ENCODE peak calls at places on chromosomes 5 and 9, in ten cellular contexts. One of them, this sample, is unnamed.

GRCh38 chr5:138913773-138914172 is 38.6 kb upstream of the LRRTM2 start:
- DNase-seq in putamen: no peak
- DNase-seq in RCC 7860: no peak
- DNase-seq in SHP77 treated with DMSO at 0.1 percent for 48 hours: no peak
- DNase-seq in cardiac muscle cell: no peak
- DNase-seq in mucosa of descending colon: no peak
- DNase-seq in sciatic nerve: no peak
- DNase-seq in tibial artery: no peak
- DNase-seq in GM12891: no peak
- DNase-seq in activated T-helper 1 cell treated with anti-CD3 and anti-CD28 coated beads, Interleukin-2, amount 50 U/mL, for 16 hours: no peak
- DNase-seq in this sample: no peak

GRCh38 chr5:76472338-76473336 is 69.6 kb downstream of the IQGAP2 start:
- DNase-seq in activated T-helper 1 cell treated with anti-CD3 and anti-CD28 coated beads, Interleukin-2, amount 50 U/mL, for 16 hours: no peak
- DNase-seq in cardiac muscle cell: no peak
- DNase-seq in mucosa of descending colon: no peak
- DNase-seq in GM12891: no peak
- DNase-seq in RCC 7860: no peak
- DNase-seq in tibial artery: no peak
- DNase-seq in sciatic nerve: no peak
- DNase-seq in putamen: no peak
- DNase-seq in SHP77 treated with DMSO at 0.1 percent for 48 hours: no peak
- DNase-seq in this sample: no peak

GRCh38 chr5:31845351-31845750 is 206.4 kb downstream of the PDZD2 start:
- DNase-seq in putamen: no peak
- DNase-seq in mucosa of descending colon: no peak
- DNase-seq in sciatic nerve: no peak
- DNase-seq in activated T-helper 1 cell treated with anti-CD3 and anti-CD28 coated beads, Interleukin-2, amount 50 U/mL, for 16 hours: no peak
- DNase-seq in SHP77 treated with DMSO at 0.1 percent for 48 hours: no peak
- DNase-seq in tibial artery: no peak
- DNase-seq in cardiac muscle cell: peak; percentile 31
- DNase-seq in GM12891: no peak
- DNase-seq in RCC 7860: no peak
- DNase-seq in this sample: no peak

GRCh38 chr9:18795947-18796705 is 236.9 kb downstream of the SAXO1 start:
- DNase-seq in activated T-helper 1 cell treated with anti-CD3 and anti-CD28 coated beads, Interleukin-2, amount 50 U/mL, for 16 hours: no peak
- DNase-seq in mucosa of descending colon: no peak
- DNase-seq in putamen: peak; percentile 73
- DNase-seq in cardiac muscle cell: peak; percentile 71
- DNase-seq in SHP77 treated with DMSO at 0.1 percent for 48 hours: no peak
- DNase-seq in RCC 7860: no peak
- DNase-seq in GM12891: no peak
- DNase-seq in tibial artery: no peak
- DNase-seq in sciatic nerve: no peak
- DNase-seq in this sample: no peak

GRCh38 chr5:34585601-34586104 is 70.5 kb upstream of the RAI14 start:
- DNase-seq in sciatic nerve: no peak
- DNase-seq in SHP77 treated with DMSO at 0.1 percent for 48 hours: no peak
- DNase-seq in activated T-helper 1 cell treated with anti-CD3 and anti-CD28 coated beads, Interleukin-2, amount 50 U/mL, for 16 hours: no peak
- DNase-seq in RCC 7860: peak; percentile 72
- DNase-seq in cardiac muscle cell: peak; percentile 52
- DNase-seq in mucosa of descending colon: no peak
- DNase-seq in GM12891: no peak
- DNase-seq in tibial artery: no peak
- DNase-seq in putamen: no peak
- DNase-seq in this sample: peak; percentile 53

GRCh38 chr9:104027295-104027694 is 66.8 kb upstream of the SMC2 start:
- DNase-seq in GM12891: peak; percentile 1
- DNase-seq in tibial artery: no peak
- DNase-seq in sciatic nerve: no peak
- DNase-seq in RCC 7860: no peak
- DNase-seq in activated T-helper 1 cell treated with anti-CD3 and anti-CD28 coated beads, Interleukin-2, amount 50 U/mL, for 16 hours: no peak
- DNase-seq in putamen: no peak
- DNase-seq in SHP77 treated with DMSO at 0.1 percent for 48 hours: no peak
- DNase-seq in cardiac muscle cell: no peak
- DNase-seq in mucosa of descending colon: no peak
- DNase-seq in this sample: no peak

GRCh38 chr5:42813533-42813932 is 1.8 kb upstream of the SELENOP start:
- DNase-seq in putamen: no peak
- DNase-seq in RCC 7860: no peak
- DNase-seq in mucosa of descending colon: no peak
- DNase-seq in tibial artery: no peak
- DNase-seq in sciatic nerve: peak; percentile 53
- DNase-seq in activated T-helper 1 cell treated with anti-CD3 and anti-CD28 coated beads, Interleukin-2, amount 50 U/mL, for 16 hours: no peak
- DNase-seq in GM12891: no peak
- DNase-seq in cardiac muscle cell: no peak
- DNase-seq in SHP77 treated with DMSO at 0.1 percent for 48 hours: no peak
- DNase-seq in this sample: no peak

GRCh38 chr5:71586052-71586940 is 844 bp upstream of the MCCC2 start:
- DNase-seq in putamen: peak; percentile 35
- DNase-seq in cardiac muscle cell: peak; percentile 53
- DNase-seq in SHP77 treated with DMSO at 0.1 percent for 48 hours: peak; percentile 84
- DNase-seq in activated T-helper 1 cell treated with anti-CD3 and anti-CD28 coated beads, Interleukin-2, amount 50 U/mL, for 16 hours: no peak
- DNase-seq in tibial artery: no peak
- DNase-seq in mucosa of descending colon: no peak
- DNase-seq in RCC 7860: no peak
- DNase-seq in sciatic nerve: no peak
- DNase-seq in GM12891: no peak
- DNase-seq in this sample: no peak

GRCh38 chr9:122090287-122090883 is 2.7 kb downstream of the TTLL11 start:
- DNase-seq in SHP77 treated with DMSO at 0.1 percent for 48 hours: no peak
- DNase-seq in GM12891: no peak
- DNase-seq in activated T-helper 1 cell treated with anti-CD3 and anti-CD28 coated beads, Interleukin-2, amount 50 U/mL, for 16 hours: no peak
- DNase-seq in tibial artery: peak; percentile 17
- DNase-seq in sciatic nerve: no peak
- DNase-seq in mucosa of descending colon: no peak
- DNase-seq in RCC 7860: no peak
- DNase-seq in putamen: no peak
- DNase-seq in cardiac muscle cell: no peak
- DNase-seq in this sample: no peak

GRCh38 chr5:171738501-171738900 is 47.1 kb upstream of the SMIM23 start:
- DNase-seq in SHP77 treated with DMSO at 0.1 percent for 48 hours: no peak
- DNase-seq in GM12891: no peak
- DNase-seq in RCC 7860: no peak
- DNase-seq in tibial artery: peak; percentile 62
- DNase-seq in cardiac muscle cell: no peak
- DNase-seq in putamen: no peak
- DNase-seq in mucosa of descending colon: no peak
- DNase-seq in activated T-helper 1 cell treated with anti-CD3 and anti-CD28 coated beads, Interleukin-2, amount 50 U/mL, for 16 hours: no peak
- DNase-seq in sciatic nerve: no peak
- DNase-seq in this sample: no peak

GRCh38 chr9:35756275-35756742 is 2.2 kb upstream of the MSMP start:
- DNase-seq in cardiac muscle cell: peak; percentile 26
- DNase-seq in RCC 7860: no peak
- DNase-seq in sciatic nerve: peak; percentile 80
- DNase-seq in tibial artery: no peak
- DNase-seq in mucosa of descending colon: peak; percentile 86
- DNase-seq in SHP77 treated with DMSO at 0.1 percent for 48 hours: no peak
- DNase-seq in activated T-helper 1 cell treated with anti-CD3 and anti-CD28 coated beads, Interleukin-2, amount 50 U/mL, for 16 hours: peak; percentile 43
- DNase-seq in putamen: no peak
- DNase-seq in GM12891: no peak
- DNase-seq in this sample: no peak

GRCh38 chr5:86865396-86865795 is 247.7 kb downstream of the COX7C start:
- DNase-seq in RCC 7860: no peak
- DNase-seq in mucosa of descending colon: no peak
- DNase-seq in activated T-helper 1 cell treated with anti-CD3 and anti-CD28 coated beads, Interleukin-2, amount 50 U/mL, for 16 hours: no peak
- DNase-seq in GM12891: no peak
- DNase-seq in putamen: no peak
- DNase-seq in tibial artery: no peak
- DNase-seq in sciatic nerve: no peak
- DNase-seq in cardiac muscle cell: no peak
- DNase-seq in SHP77 treated with DMSO at 0.1 percent for 48 hours: no peak
- DNase-seq in this sample: no peak

GRCh38 chr9:113274474-113275146 is 762 bp downstream of the CDC26 start:
- DNase-seq in tibial artery: no peak
- DNase-seq in activated T-helper 1 cell treated with anti-CD3 and anti-CD28 coated beads, Interleukin-2, amount 50 U/mL, for 16 hours: no peak
- DNase-seq in RCC 7860: peak; percentile 58
- DNase-seq in putamen: peak; percentile 53
- DNase-seq in cardiac muscle cell: peak; percentile 70
- DNase-seq in sciatic nerve: no peak
- DNase-seq in mucosa of descending colon: no peak
- DNase-seq in GM12891: no peak
- DNase-seq in SHP77 treated with DMSO at 0.1 percent for 48 hours: no peak
- DNase-seq in this sample: peak; percentile 21

GRCh38 chr9:73773896-73774295 is 622.2 kb downstream of the ANXA1 start:
- DNase-seq in SHP77 treated with DMSO at 0.1 percent for 48 hours: no peak
- DNase-seq in tibial artery: no peak
- DNase-seq in cardiac muscle cell: peak; percentile 23
- DNase-seq in activated T-helper 1 cell treated with anti-CD3 and anti-CD28 coated beads, Interleukin-2, amount 50 U/mL, for 16 hours: no peak
- DNase-seq in RCC 7860: no peak
- DNase-seq in GM12891: no peak
- DNase-seq in sciatic nerve: no peak
- DNase-seq in putamen: no peak
- DNase-seq in mucosa of descending colon: no peak
- DNase-seq in this sample: no peak

GRCh38 chr5:32828492-32828891 is 117.4 kb downstream of the NPR3 start:
- DNase-seq in putamen: no peak
- DNase-seq in cardiac muscle cell: no peak
- DNase-seq in mucosa of descending colon: no peak
- DNase-seq in GM12891: no peak
- DNase-seq in SHP77 treated with DMSO at 0.1 percent for 48 hours: no peak
- DNase-seq in RCC 7860: no peak
- DNase-seq in activated T-helper 1 cell treated with anti-CD3 and anti-CD28 coated beads, Interleukin-2, amount 50 U/mL, for 16 hours: no peak
- DNase-seq in sciatic nerve: no peak
- DNase-seq in tibial artery: no peak
- DNase-seq in this sample: no peak

GRCh38 chr5:140011297-140011802 is 31.7 kb downstream of the NRG2 start:
- DNase-seq in GM12891: no peak
- DNase-seq in tibial artery: no peak
- DNase-seq in mucosa of descending colon: no peak
- DNase-seq in sciatic nerve: no peak
- DNase-seq in RCC 7860: peak; percentile 59
- DNase-seq in cardiac muscle cell: no peak
- DNase-seq in putamen: no peak
- DNase-seq in activated T-helper 1 cell treated with anti-CD3 and anti-CD28 coated beads, Interleukin-2, amount 50 U/mL, for 16 hours: no peak
- DNase-seq in SHP77 treated with DMSO at 0.1 percent for 48 hours: no peak
- DNase-seq in this sample: peak; percentile 38

GRCh38 chr5:141677415-141677814 is 4.6 kb downstream of the ARAP3 start:
- DNase-seq in activated T-helper 1 cell treated with anti-CD3 and anti-CD28 coated beads, Interleukin-2, amount 50 U/mL, for 16 hours: no peak
- DNase-seq in SHP77 treated with DMSO at 0.1 percent for 48 hours: no peak
- DNase-seq in mucosa of descending colon: no peak
- DNase-seq in cardiac muscle cell: no peak
- DNase-seq in putamen: no peak
- DNase-seq in tibial artery: no peak
- DNase-seq in RCC 7860: no peak
- DNase-seq in sciatic nerve: no peak
- DNase-seq in GM12891: no peak
- DNase-seq in this sample: no peak

GRCh38 chr9:95078934-95079333 is 238.6 kb downstream of the FANCC start:
- DNase-seq in mucosa of descending colon: no peak
- DNase-seq in putamen: no peak
- DNase-seq in sciatic nerve: no peak
- DNase-seq in cardiac muscle cell: no peak
- DNase-seq in RCC 7860: no peak
- DNase-seq in activated T-helper 1 cell treated with anti-CD3 and anti-CD28 coated beads, Interleukin-2, amount 50 U/mL, for 16 hours: no peak
- DNase-seq in tibial artery: peak; percentile 63
- DNase-seq in GM12891: no peak
- DNase-seq in SHP77 treated with DMSO at 0.1 percent for 48 hours: no peak
- DNase-seq in this sample: no peak

GRCh38 chr9:14418262-14419200 is 104.6 kb upstream of the NFIB start:
- DNase-seq in mucosa of descending colon: no peak
- DNase-seq in SHP77 treated with DMSO at 0.1 percent for 48 hours: no peak
- DNase-seq in GM12891: no peak
- DNase-seq in activated T-helper 1 cell treated with anti-CD3 and anti-CD28 coated beads, Interleukin-2, amount 50 U/mL, for 16 hours: no peak
- DNase-seq in putamen: no peak
- DNase-seq in cardiac muscle cell: peak; percentile 49
- DNase-seq in tibial artery: no peak
- DNase-seq in RCC 7860: no peak
- DNase-seq in sciatic nerve: no peak
- DNase-seq in this sample: no peak

GRCh38 chr9:13529321-13530104 is 250.0 kb upstream of the MPDZ start:
- DNase-seq in tibial artery: no peak
- DNase-seq in SHP77 treated with DMSO at 0.1 percent for 48 hours: no peak
- DNase-seq in putamen: no peak
- DNase-seq in GM12891: no peak
- DNase-seq in RCC 7860: no peak
- DNase-seq in mucosa of descending colon: no peak
- DNase-seq in sciatic nerve: no peak
- DNase-seq in cardiac muscle cell: no peak
- DNase-seq in activated T-helper 1 cell treated with anti-CD3 and anti-CD28 coated beads, Interleukin-2, amount 50 U/mL, for 16 hours: no peak
- DNase-seq in this sample: no peak

GRCh38 chr9:134802201-134802795 is 78.3 kb upstream of the FCN2 start:
- DNase-seq in RCC 7860: no peak
- DNase-seq in cardiac muscle cell: no peak
- DNase-seq in sciatic nerve: no peak
- DNase-seq in SHP77 treated with DMSO at 0.1 percent for 48 hours: no peak
- DNase-seq in activated T-helper 1 cell treated with anti-CD3 and anti-CD28 coated beads, Interleukin-2, amount 50 U/mL, for 16 hours: no peak
- DNase-seq in putamen: no peak
- DNase-seq in GM12891: no peak
- DNase-seq in mucosa of descending colon: no peak
- DNase-seq in tibial artery: no peak
- DNase-seq in this sample: no peak

GRCh38 chr9:76904661-76905457 is 1.1 kb downstream of the PRUNE2 start:
- DNase-seq in SHP77 treated with DMSO at 0.1 percent for 48 hours: no peak
- DNase-seq in sciatic nerve: no peak
- DNase-seq in GM12891: no peak
- DNase-seq in activated T-helper 1 cell treated with anti-CD3 and anti-CD28 coated beads, Interleukin-2, amount 50 U/mL, for 16 hours: no peak
- DNase-seq in cardiac muscle cell: no peak
- DNase-seq in putamen: no peak
- DNase-seq in mucosa of descending colon: peak; percentile 53
- DNase-seq in RCC 7860: no peak
- DNase-seq in tibial artery: no peak
- DNase-seq in this sample: no peak

GRCh38 chr5:147617191-147617606 is 107.3 kb upstream of the DPYSL3 start:
- DNase-seq in activated T-helper 1 cell treated with anti-CD3 and anti-CD28 coated beads, Interleukin-2, amount 50 U/mL, for 16 hours: no peak
- DNase-seq in putamen: no peak
- DNase-seq in tibial artery: no peak
- DNase-seq in RCC 7860: no peak
- DNase-seq in GM12891: no peak
- DNase-seq in mucosa of descending colon: no peak
- DNase-seq in cardiac muscle cell: peak; percentile 54
- DNase-seq in sciatic nerve: no peak
- DNase-seq in SHP77 treated with DMSO at 0.1 percent for 48 hours: no peak
- DNase-seq in this sample: no peak

GRCh38 chr9:132074736-132075135 is 4.9 kb downstream of the MED27 start:
- DNase-seq in tibial artery: no peak
- DNase-seq in activated T-helper 1 cell treated with anti-CD3 and anti-CD28 coated beads, Interleukin-2, amount 50 U/mL, for 16 hours: no peak
- DNase-seq in putamen: no peak
- DNase-seq in mucosa of descending colon: no peak
- DNase-seq in sciatic nerve: no peak
- DNase-seq in cardiac muscle cell: peak; percentile 47
- DNase-seq in RCC 7860: no peak
- DNase-seq in SHP77 treated with DMSO at 0.1 percent for 48 hours: no peak
- DNase-seq in GM12891: no peak
- DNase-seq in this sample: no peak

GRCh38 chr5:43037929-43038510 is 2.1 kb downstream of the ANXA2R start:
- DNase-seq in tibial artery: no peak
- DNase-seq in GM12891: no peak
- DNase-seq in cardiac muscle cell: peak; percentile 82
- DNase-seq in RCC 7860: peak; percentile 69
- DNase-seq in sciatic nerve: no peak
- DNase-seq in SHP77 treated with DMSO at 0.1 percent for 48 hours: no peak
- DNase-seq in mucosa of descending colon: no peak
- DNase-seq in putamen: no peak
- DNase-seq in activated T-helper 1 cell treated with anti-CD3 and anti-CD28 coated beads, Interleukin-2, amount 50 U/mL, for 16 hours: no peak
- DNase-seq in this sample: no peak

GRCh38 chr9:29212590-29213373 is 1639.5 kb upstream of the C9orf72 start:
- DNase-seq in cardiac muscle cell: no peak
- DNase-seq in RCC 7860: no peak
- DNase-seq in sciatic nerve: no peak
- DNase-seq in tibial artery: no peak
- DNase-seq in activated T-helper 1 cell treated with anti-CD3 and anti-CD28 coated beads, Interleukin-2, amount 50 U/mL, for 16 hours: no peak
- DNase-seq in SHP77 treated with DMSO at 0.1 percent for 48 hours: no peak
- DNase-seq in GM12891: no peak
- DNase-seq in mucosa of descending colon: no peak
- DNase-seq in putamen: no peak
- DNase-seq in this sample: no peak

GRCh38 chr5:81363093-81363886 is 30.6 kb downstream of the ACOT12 start:
- DNase-seq in sciatic nerve: no peak
- DNase-seq in cardiac muscle cell: no peak
- DNase-seq in SHP77 treated with DMSO at 0.1 percent for 48 hours: no peak
- DNase-seq in mucosa of descending colon: no peak
- DNase-seq in GM12891: no peak
- DNase-seq in RCC 7860: no peak
- DNase-seq in tibial artery: no peak
- DNase-seq in putamen: no peak
- DNase-seq in activated T-helper 1 cell treated with anti-CD3 and anti-CD28 coated beads, Interleukin-2, amount 50 U/mL, for 16 hours: no peak
- DNase-seq in this sample: no peak

GRCh38 chr9:99999797-100000196 is 93.3 kb downstream of the STX17 start:
- DNase-seq in SHP77 treated with DMSO at 0.1 percent for 48 hours: no peak
- DNase-seq in GM12891: no peak
- DNase-seq in tibial artery: no peak
- DNase-seq in activated T-helper 1 cell treated with anti-CD3 and anti-CD28 coated beads, Interleukin-2, amount 50 U/mL, for 16 hours: no peak
- DNase-seq in cardiac muscle cell: no peak
- DNase-seq in RCC 7860: no peak
- DNase-seq in sciatic nerve: no peak
- DNase-seq in putamen: no peak
- DNase-seq in mucosa of descending colon: no peak
- DNase-seq in this sample: no peak

This sample was measured in kidney epithelial cell.